ENCODE peak calls at places on chromosomes 12 and 14, in five cellular contexts. U, E, G, J and K are unnamed samples.

GRCh38 chr12:94192506-94192905 is 44.1 kb downstream of the PLXNC1 start:
- DNase-seq in U (no peak), E (no peak), J (no peak), G (no peak), K (no peak)

GRCh38 chr14:68906439-68906838 is 72.7 kb downstream of the ACTN1 start:
- DNase-seq in E (no peak), G (no peak), U (no peak), J (no peak), K (no peak)

GRCh38 chr14:96852823-96853422 is 55.7 kb downstream of the VRK1 start:
- DNase-seq in E (peak), J (peak), G (no peak), U (no peak), K (no peak)

GRCh38 chr12:115963030-115963480 is 314.4 kb downstream of the MED13L start:
- DNase-seq in G (no peak), U (no peak), J (no peak), E (no peak), K (no peak)

GRCh38 chr14:95515523-95516517 is 630 bp downstream of the SYNE3 start:
- DNase-seq in E (peak), J (no peak), U (peak), G (peak), K (peak)

GRCh38 chr12:11949738-11950403 is 120.9 kb upstream of the BCL2L14 start:
- DNase-seq in G (no peak), J (no peak), E (no peak), U (no peak), K (no peak)

GRCh38 chr12:70692681-70693288 is 55.6 kb upstream of the PTPRB start:
- DNase-seq in E (no peak), U (no peak), G (no peak), J (no peak), K (no peak)

GRCh38 chr14:30211326-30211725 is 283.7 kb upstream of the PRKD1 start:
- DNase-seq in E (no peak), J (no peak), U (no peak), G (no peak), K (no peak)

GRCh38 chr12:54337854-54338650 is 13.1 kb downstream of the COPZ1 start:
- DNase-seq in G (no peak), J (no peak), U (no peak), E (no peak), K (no peak)

GRCh38 chr12:104588048-104588942 is 131.5 kb downstream of the CHST11 start:
- DNase-seq in U (no peak), G (no peak), J (peak), E (no peak), K (no peak)

GRCh38 chr12:57079821-57080220 is 1.2 kb upstream of the NEMP1 start:
- DNase-seq in U (no peak), E (no peak), G (no peak), J (no peak), K (no peak)

GRCh38 chr12:130320553-130320952 is 17.1 kb upstream of the PIWIL1 start:
- DNase-seq in G (no peak), E (no peak), J (no peak), U (no peak), K (no peak)

GRCh38 chr12:8687846-8688601 is 9.8 kb upstream of the RIMKLB start:
- DNase-seq in E (peak), U (no peak), J (peak), G (no peak), K (no peak)

GRCh38 chr12:70468741-70469140 is 102.7 kb downstream of the KCNMB4 start:
- DNase-seq in G (no peak), J (no peak), U (no peak), E (no peak), K (no peak)

GRCh38 chr12:6547987-6548386 is 7.9 kb downstream of the IFFO1 start:
- DNase-seq in E (no peak), G (no peak), J (no peak), U (peak), K (no peak)

GRCh38 chr12:115070313-115070712 is 386.3 kb upstream of the TBX3 start:
- DNase-seq in E (no peak), G (no peak), U (no peak), J (no peak), K (no peak)

GRCh38 chr12:113860950-113861349 is 105.2 kb downstream of the RBM19 start:
- DNase-seq in G (no peak), U (no peak), E (peak), J (no peak), K (peak)

GRCh38 chr12:49637401-49637800 is 14.0 kb downstream of the PRPF40B start:
- DNase-seq in E (peak), U (no peak), J (no peak), G (no peak), K (peak)

GRCh38 chr12:1800646-1801284 is 19.6 kb upstream of the LRTM2 start:
- DNase-seq in U (no peak), E (no peak), J (no peak), G (peak), K (peak)

GRCh38 chr14:95464524-95464923 is 51.9 kb downstream of the SYNE3 start:
- DNase-seq in J (no peak), G (peak), U (no peak), E (no peak), K (no peak)

GRCh38 chr14:66443785-66444184 is 42.4 kb upstream of the CCDC196 start:
- DNase-seq in E (no peak), G (no peak), J (no peak), U (no peak), K (no peak)

GRCh38 chr14:80906946-80907345 is 34.6 kb downstream of the CEP128 start:
- DNase-seq in E (no peak), G (no peak), J (no peak), U (no peak), K (no peak)

GRCh38 chr14:74671789-74672188 is 41.1 kb downstream of the AREL1 start:
- DNase-seq in E (no peak), J (no peak), G (no peak), U (no peak), K (no peak)

GRCh38 chr14:76348898-76349297 is 27.0 kb upstream of the ESRRB start:
- DNase-seq in E (no peak), J (no peak), G (no peak), U (peak), K (no peak)

GRCh38 chr12:129826273-129826672 is 77.6 kb downstream of the TMEM132D start:
- DNase-seq in E (no peak), J (no peak), G (no peak), U (no peak), K (no peak)

GRCh38 chr14:94363171-94363624 is 25.2 kb downstream of the SERPINA1 start:
- DNase-seq in U (no peak), E (no peak), J (no peak), G (no peak), K (no peak)

GRCh38 chr12:11719678-11720099 is 70.2 kb downstream of the ETV6 start:
- DNase-seq in E (no peak), G (peak), J (peak), U (peak), K (peak)

GRCh38 chr14:97491697-97492096 is 694.5 kb downstream of the VRK1 start:
- DNase-seq in U (no peak), E (no peak), G (no peak), J (no peak), K (no peak)

GRCh38 chr14:65255583-65256443 is 153.5 kb upstream of the MAX start:
- DNase-seq in U (no peak), J (no peak), G (no peak), E (peak), K (no peak)

GRCh38 chr12:128592345-128592744 is 231.4 kb downstream of the SLC15A4 start:
- DNase-seq in U (no peak), J (no peak), G (no peak), E (no peak), K (no peak)

GRCh38 chr12:12786716-12787601 is 1.5 kb downstream of the APOLD1 start:
- DNase-seq in J (peak), G (peak), U (peak), E (peak), K (peak)

GRCh38 chr12:5997260-5997659 is 52.2 kb upstream of the ANO2 start:
- DNase-seq in J (no peak), G (no peak), E (no peak), U (no peak), K (no peak)

GRCh38 chr12:43805857-43806736 is at the start of gene TWF1:
- DNase-seq in G (peak), E (peak), J (no peak), U (peak), K (peak)

GRCh38 chr14:59755388-59755787 is 115.2 kb downstream of the RTN1 start:
- DNase-seq in E (no peak), U (no peak), J (no peak), G (no peak), K (no peak)

GRCh38 chr12:6047249-6048227 is 76.9 kb downstream of the VWF start:
- DNase-seq in U (no peak), G (no peak), J (no peak), E (peak), K (no peak)

GRCh38 chr12:79769189-79769859 is 78.6 kb upstream of the PAWR start:
- DNase-seq in J (no peak), G (no peak), E (no peak), U (no peak), K (no peak)

GRCh38 chr14:72603639-72604038 is 290.3 kb downstream of the DPF3 start:
- DNase-seq in E (no peak), G (no peak), U (no peak), J (no peak), K (no peak)

DNA sequence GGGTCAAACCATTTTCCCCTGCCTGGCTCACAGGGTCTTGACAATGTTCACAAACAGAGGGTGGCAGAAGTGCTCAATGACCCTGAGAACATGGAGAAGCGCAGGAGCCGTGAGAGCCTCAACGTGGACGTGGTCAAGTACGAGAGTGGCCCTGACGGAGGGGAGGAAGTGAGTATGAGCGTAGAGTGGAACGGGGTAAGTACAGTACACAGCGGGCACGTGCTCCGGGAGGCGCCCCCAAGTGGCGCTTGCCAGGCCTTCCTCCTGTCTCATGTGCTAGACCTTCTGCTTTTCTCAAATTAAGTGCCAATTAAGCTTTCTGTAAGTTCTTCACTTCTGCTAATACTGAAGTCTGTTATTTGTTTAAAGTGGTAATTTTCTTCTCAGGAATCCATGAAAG is 35.9 kb downstream of the XRCC3 start:
- DNase-seq in E (no peak), J (no peak), U (no peak), G (peak), K (peak)
- TF ChIP-seq CTCF in E (peak), J (peak), U (peak), G (peak), K (peak)

DNA sequence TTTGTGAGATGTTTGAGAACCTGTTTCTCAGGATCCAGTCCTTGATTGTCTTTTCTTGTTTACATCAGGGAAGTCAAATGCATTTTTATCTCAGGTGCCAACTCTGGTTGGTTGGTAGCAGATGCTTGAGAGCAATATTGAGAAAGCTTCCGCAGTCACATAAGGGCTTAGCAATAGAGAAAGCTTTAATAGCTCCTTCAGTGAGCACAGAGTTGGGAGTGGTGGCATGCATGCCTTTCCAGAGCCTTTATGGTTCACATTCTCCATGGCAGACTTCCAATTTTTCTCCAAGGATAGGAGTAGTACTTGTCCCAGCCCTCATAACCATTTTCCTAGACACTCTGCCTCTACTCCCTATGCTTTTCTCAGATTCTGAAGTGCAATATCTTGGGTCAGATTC is 280.4 kb downstream of the AEBP2 start:
- DNase-seq in U (no peak), J (no peak), E (no peak), G (no peak), K (no peak)
- TF ChIP-seq CTCF in U (no peak), J (no peak), E (no peak), G (no peak), K (no peak)

GRCh38 chr12:89236237-89236636 is 116.1 kb downstream of the DUSP6 start:
- DNase-seq in J (no peak), U (no peak), E (no peak), G (no peak), K (no peak)
- TF ChIP-seq CTCF in J (no peak), U (no peak), E (no peak), G (no peak), K (no peak)

GRCh38 chr12:53051881-53052412 is 2.1 kb downstream of the TNS2 start:
- DNase-seq in U (no peak), J (no peak), E (no peak), G (no peak), K (no peak)

GRCh38 chr12:53049582-53050318 is at the start of gene TNS2:
- DNase-seq in G (no peak), J (no peak), E (peak), U (peak), K (no peak)

GRCh38 chr12:53052419-53053222 is 2.8 kb downstream of the TNS2 start:
- DNase-seq in U (peak), J (no peak), G (peak), E (peak), K (no peak)

GRCh38 chr12:53050426-53051057 is 677 bp downstream of the TNS2 start:
- DNase-seq in U (no peak), J (no peak), E (no peak), G (no peak), K (no peak)

GRCh38 chr12:53051058-53051880 is 1.4 kb downstream of the TNS2 start:
- DNase-seq in U (peak), G (no peak), E (peak), J (no peak), K (no peak)
- TF ChIP-seq CTCF in U (peak), G (no peak), E (no peak), J (no peak), K (no peak)

GRCh38 chr12:52508211-52508610 is 12.0 kb downstream of the KRT5 start:
- DNase-seq in U (no peak), E (no peak), J (no peak), G (no peak), K (no peak)

GRCh38 chr12:52501490-52501889 is 8.4 kb upstream of the KRT6A start:
- DNase-seq in G (no peak), U (no peak), J (no peak), E (no peak), K (no peak)

GRCh38 chr12:52506858-52507715 is 13.1 kb downstream of the KRT5 start:
- DNase-seq in U (no peak), E (peak), G (no peak), J (no peak), K (no peak)
- TF ChIP-seq CTCF in U (peak), E (peak), G (no peak), J (peak), K (peak)

GRCh38 chr14:101541063-101541462 is 20.2 kb upstream of the DIO3 start:
- DNase-seq in U (no peak), G (no peak), E (no peak), J (no peak), K (no peak)

GRCh38 chr14:101540481-101540880 is 20.8 kb upstream of the DIO3 start:
- DNase-seq in E (no peak), J (no peak), G (no peak), U (no peak), K (no peak)

GRCh38 chr14:101543814-101544213 is 17.5 kb upstream of the DIO3 start:
- DNase-seq in J (no peak), E (no peak), G (no peak), U (no peak), K (no peak)

GRCh38 chr14:101544550-101544949 is 16.7 kb upstream of the DIO3 start:
- DNase-seq in E (no peak), J (no peak), G (no peak), U (no peak), K (no peak)

GRCh38 chr14:101542391-101542790 is 18.9 kb upstream of the DIO3 start:
- DNase-seq in U (no peak), G (no peak), E (peak), J (no peak), K (no peak)
- TF ChIP-seq CTCF in U (no peak), G (no peak), E (no peak), J (no peak), K (no peak)

GRCh38 chr12:76451528-76451927 is 103.3 kb upstream of the BBS10 start:
- DNase-seq in J (no peak), G (no peak), U (no peak), E (no peak), K (no peak)
- TF ChIP-seq CTCF in J (no peak), G (no peak), U (no peak), E (no peak), K (no peak)

GRCh38 chr14:99855271-99855670 is 62.1 kb downstream of the EML1 start:
- DNase-seq in U (no peak), E (no peak), G (no peak), J (no peak), K (no peak)
- TF ChIP-seq CTCF in U (no peak), E (no peak), G (no peak), J (no peak), K (no peak)